ENCODE peak calls at places on chromosome 3, in four cellular contexts. One of them, this sample, is unnamed.

GRCh38 chr3:4138150-4138783 is 164.9 kb upstream of the SETMAR start:
- DNase-seq in IMR-90: no peak
- DNase-seq in H1: no peak
- DNase-seq in H9: no peak
- DNase-seq in this sample: no peak

GRCh38 chr3:9168230-9168629 is 81.2 kb downstream of the SRGAP3 start:
- DNase-seq in IMR-90: no peak
- DNase-seq in H1: no peak
- DNase-seq in H9: peak
- DNase-seq in this sample: peak

GRCh38 chr3:19866751-19867347 is 67.2 kb downstream of the EFHB start:
- DNase-seq in IMR-90: peak
- DNase-seq in H1: peak
- DNase-seq in H9: peak
- DNase-seq in this sample: peak

GRCh38 chr3:110568246-110568645 is 503.4 kb upstream of the NECTIN3 start:
- DNase-seq in IMR-90: peak
- DNase-seq in H1: no peak
- DNase-seq in H9: no peak
- DNase-seq in this sample: no peak

GRCh38 chr3:132721479-132722164 is 587 bp downstream of the NPHP3 start:
- DNase-seq in IMR-90: peak
- DNase-seq in H1: peak
- DNase-seq in H9: peak
- DNase-seq in this sample: peak

GRCh38 chr3:53834429-53835095 is 11.7 kb downstream of the CHDH start:
- DNase-seq in IMR-90: no peak
- DNase-seq in H1: no peak
- DNase-seq in H9: no peak
- DNase-seq in this sample: no peak

GRCh38 chr3:113285741-113286140 is 74.4 kb downstream of the BOC start:
- DNase-seq in IMR-90: no peak
- DNase-seq in H1: no peak
- DNase-seq in H9: no peak
- DNase-seq in this sample: no peak

GRCh38 chr3:122030381-122031122 is 8.5 kb upstream of the ILDR1 start:
- DNase-seq in IMR-90: peak
- DNase-seq in H1: no peak
- DNase-seq in H9: no peak
- DNase-seq in this sample: no peak

GRCh38 chr3:39501982-39502837 is 34.7 kb downstream of the MOBP start:
- DNase-seq in IMR-90: no peak
- DNase-seq in H1: no peak
- DNase-seq in H9: no peak
- DNase-seq in this sample: no peak
- H4K5ac ChIP-seq in IMR-90: no peak
- H4K5ac ChIP-seq in H1: no peak
- H4K5ac ChIP-seq in H9: no peak
- H4K5ac ChIP-seq in this sample: no peak

GRCh38 chr3:177475266-177475665 is 278.0 kb upstream of the TBL1XR1 start:
- DNase-seq in IMR-90: no peak
- DNase-seq in H1: no peak
- DNase-seq in H9: no peak
- DNase-seq in this sample: no peak
- H2AK5ac ChIP-seq in IMR-90: peak
- H2AK5ac ChIP-seq in H1: no peak
- H2AK5ac ChIP-seq in H9: no peak
- H2AK5ac ChIP-seq in this sample: no peak

DNA sequence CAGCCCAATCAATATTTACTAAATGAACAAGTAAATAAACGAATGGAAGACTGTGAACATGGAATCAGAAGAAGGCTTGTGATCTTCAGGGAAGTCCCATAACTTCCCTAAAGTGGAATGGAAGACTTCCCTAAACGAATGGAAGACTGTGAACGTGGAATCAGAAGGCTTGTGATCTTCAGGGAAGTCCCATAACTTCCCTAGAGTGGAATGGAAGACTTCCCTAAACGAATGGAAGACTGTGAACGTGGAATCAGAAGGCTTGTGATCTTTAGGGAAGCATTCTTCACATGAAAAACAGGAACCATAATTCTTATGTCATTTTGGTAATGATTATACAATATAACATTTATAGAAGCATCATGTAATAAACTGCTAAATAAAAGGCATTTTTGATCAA is 38.8 kb downstream of the EOGT start:
- DNase-seq in IMR-90: no peak
- DNase-seq in H1: no peak
- DNase-seq in H9: no peak
- DNase-seq in this sample: no peak
- H4K5ac ChIP-seq in IMR-90: no peak
- H4K5ac ChIP-seq in H1: no peak
- H4K5ac ChIP-seq in H9: no peak
- H4K5ac ChIP-seq in this sample: no peak

DNA sequence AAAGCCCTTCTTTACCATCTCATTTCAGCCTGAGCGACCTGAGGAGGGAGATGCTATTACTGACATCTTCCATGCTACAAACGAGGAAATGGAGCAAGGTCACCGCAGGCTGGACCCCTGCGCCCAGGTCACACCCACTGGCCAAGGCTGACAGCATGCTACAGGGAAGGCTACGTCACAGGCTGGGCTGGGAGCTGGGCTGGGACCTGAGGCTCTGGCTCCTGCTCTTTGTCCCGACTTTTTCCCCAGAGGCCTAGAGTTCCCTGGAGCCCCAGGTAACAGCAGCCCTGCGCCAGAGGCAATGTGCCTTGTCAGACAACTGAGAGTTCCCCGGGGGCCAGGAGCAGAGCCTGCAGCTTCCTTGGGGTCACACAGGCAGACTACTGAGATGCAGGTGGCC is 87.2 kb downstream of the IQSEC1 start:
- DNase-seq in IMR-90: no peak
- DNase-seq in H1: no peak
- DNase-seq in H9: no peak
- DNase-seq in this sample: no peak
- H2AK5ac ChIP-seq in IMR-90: no peak
- H2AK5ac ChIP-seq in H1: peak
- H2AK5ac ChIP-seq in H9: no peak
- H2AK5ac ChIP-seq in this sample: no peak

GRCh38 chr3:184761120-184761841 is 49.4 kb upstream of the MAGEF1 start:
- DNase-seq in IMR-90: peak
- DNase-seq in H1: no peak
- DNase-seq in H9: peak
- DNase-seq in this sample: no peak
- H4K5ac ChIP-seq in IMR-90: peak
- H4K5ac ChIP-seq in H1: no peak
- H4K5ac ChIP-seq in H9: no peak
- H4K5ac ChIP-seq in this sample: no peak

DNA sequence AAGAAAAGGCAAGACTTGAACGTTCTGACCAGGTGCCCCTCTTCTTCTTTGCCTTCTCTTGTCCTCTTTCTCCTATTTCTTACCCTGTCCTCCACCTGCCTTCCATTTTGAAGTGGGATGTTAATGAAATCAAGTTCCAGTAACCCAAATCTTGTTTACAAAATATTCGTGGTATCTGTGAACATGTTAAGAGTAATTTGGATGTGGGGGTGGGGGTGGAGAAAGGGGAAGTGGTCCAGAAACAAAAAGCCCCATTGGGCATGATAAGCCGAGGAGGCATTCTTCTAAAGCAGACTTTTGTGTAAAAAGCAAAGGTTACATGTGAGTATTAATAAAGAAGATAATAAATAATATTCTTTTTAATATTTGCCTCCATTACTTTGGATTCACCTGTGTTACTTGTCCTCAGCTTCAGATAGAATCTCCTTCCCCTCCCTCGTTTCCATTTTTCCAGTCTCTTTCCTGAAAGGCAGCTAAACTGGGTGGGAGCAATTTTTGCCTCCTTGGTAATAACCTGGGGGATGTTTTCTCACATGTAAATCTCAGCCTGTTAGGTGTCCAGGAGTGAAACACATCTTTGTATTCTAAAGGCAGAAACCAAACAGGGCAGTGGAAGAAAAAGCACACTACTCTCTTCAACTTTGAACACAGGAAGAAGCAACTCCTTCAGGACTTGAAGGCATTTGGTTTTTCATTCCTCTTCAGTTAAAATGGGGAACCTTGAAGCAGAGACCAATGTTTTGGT is 3.2 kb downstream of the CHST2 start:
- DNase-seq in IMR-90: no peak
- DNase-seq in H1: no peak
- DNase-seq in H9: no peak
- DNase-seq in this sample: no peak
- H2AK5ac ChIP-seq in IMR-90: no peak
- H2AK5ac ChIP-seq in H1: no peak
- H2AK5ac ChIP-seq in H9: no peak
- H2AK5ac ChIP-seq in this sample: no peak

This sample was measured in mesendoderm.